ENCODE peak calls at places on chromosomes 5 and 9, in six cellular contexts. One of them, this sample, is unnamed.

GRCh38 chr5:137101544-137101943 is 397.6 kb downstream of the SPOCK1 start:
- DNase-seq in GM23248: peak
- DNase-seq in tibial nerve: no peak
- DNase-seq in kidney: no peak
- DNase-seq in stomach: no peak
- DNase-seq in RWPE2: no peak
- DNase-seq in this sample: no peak

GRCh38 chr5:149129181-149129580 is 12.1 kb upstream of the ABLIM3 start:
- DNase-seq in GM23248: peak
- DNase-seq in tibial nerve: no peak
- DNase-seq in kidney: no peak
- DNase-seq in stomach: no peak
- DNase-seq in RWPE2: no peak
- DNase-seq in this sample: no peak

GRCh38 chr5:155004138-155004744 is 9.3 kb upstream of the KIF4B start:
- DNase-seq in GM23248: peak
- DNase-seq in tibial nerve: no peak
- DNase-seq in kidney: no peak
- DNase-seq in stomach: peak
- DNase-seq in RWPE2: no peak
- DNase-seq in this sample: peak

GRCh38 chr5:109611505-109611904 is 78.2 kb upstream of the MAN2A1 start:
- DNase-seq in GM23248: no peak
- DNase-seq in tibial nerve: no peak
- DNase-seq in kidney: no peak
- DNase-seq in stomach: no peak
- DNase-seq in RWPE2: no peak
- DNase-seq in this sample: no peak

GRCh38 chr5:56155992-56156584 is 77.0 kb downstream of the ANKRD55 start:
- DNase-seq in GM23248: no peak
- DNase-seq in tibial nerve: no peak
- DNase-seq in kidney: no peak
- DNase-seq in stomach: no peak
- DNase-seq in RWPE2: no peak
- DNase-seq in this sample: no peak

GRCh38 chr9:136597141-136597885 is 51.5 kb upstream of the NOTCH1 start:
- DNase-seq in GM23248: no peak
- DNase-seq in tibial nerve: no peak
- DNase-seq in kidney: peak
- DNase-seq in stomach: no peak
- DNase-seq in RWPE2: no peak
- DNase-seq in this sample: no peak

GRCh38 chr9:3371842-3372241 is 154.0 kb downstream of the RFX3 start:
- DNase-seq in GM23248: no peak
- DNase-seq in tibial nerve: no peak
- DNase-seq in kidney: no peak
- DNase-seq in stomach: no peak
- DNase-seq in RWPE2: no peak
- DNase-seq in this sample: no peak

GRCh38 chr5:72234265-72234700 is 85.8 kb downstream of the MRPS27 start:
- DNase-seq in GM23248: peak
- DNase-seq in tibial nerve: no peak
- DNase-seq in kidney: no peak
- DNase-seq in stomach: no peak
- DNase-seq in RWPE2: no peak
- DNase-seq in this sample: no peak

GRCh38 chr9:135821733-135822382 is 85.5 kb downstream of the CAMSAP1 start:
- DNase-seq in GM23248: no peak
- DNase-seq in tibial nerve: no peak
- DNase-seq in kidney: no peak
- DNase-seq in stomach: peak
- DNase-seq in RWPE2: no peak
- DNase-seq in this sample: no peak

GRCh38 chr9:74463825-74464224 is 33.3 kb upstream of the RORB start:
- DNase-seq in GM23248: no peak
- DNase-seq in tibial nerve: no peak
- DNase-seq in kidney: no peak
- DNase-seq in stomach: no peak
- DNase-seq in RWPE2: no peak
- DNase-seq in this sample: no peak

GRCh38 chr5:54701179-54701578 is 183.6 kb downstream of the SNX18 start:
- DNase-seq in GM23248: peak
- DNase-seq in tibial nerve: no peak
- DNase-seq in kidney: peak
- DNase-seq in stomach: no peak
- DNase-seq in RWPE2: peak
- DNase-seq in this sample: no peak

GRCh38 chr9:130883479-130883878 is 13.1 kb downstream of the QRFP start:
- DNase-seq in GM23248: no peak
- DNase-seq in tibial nerve: no peak
- DNase-seq in kidney: peak
- DNase-seq in stomach: no peak
- DNase-seq in RWPE2: no peak
- DNase-seq in this sample: no peak

GRCh38 chr9:121053544-121053943 is 3.5 kb upstream of the C5 start:
- DNase-seq in GM23248: no peak
- DNase-seq in tibial nerve: no peak
- DNase-seq in kidney: no peak
- DNase-seq in stomach: no peak
- DNase-seq in RWPE2: no peak
- DNase-seq in this sample: no peak

GRCh38 chr9:27847818-27848217 is 274.5 kb upstream of the C9orf72 start:
- DNase-seq in GM23248: no peak
- DNase-seq in tibial nerve: no peak
- DNase-seq in kidney: no peak
- DNase-seq in stomach: no peak
- DNase-seq in RWPE2: no peak
- DNase-seq in this sample: no peak
- H3K27ac ChIP-seq in GM23248: no peak
- H3K27ac ChIP-seq in tibial nerve: no peak
- H3K27ac ChIP-seq in kidney: no peak
- H3K27ac ChIP-seq in stomach: no peak
- H3K27ac ChIP-seq in RWPE2: no peak
- H3K27ac ChIP-seq in this sample: no peak

DNA sequence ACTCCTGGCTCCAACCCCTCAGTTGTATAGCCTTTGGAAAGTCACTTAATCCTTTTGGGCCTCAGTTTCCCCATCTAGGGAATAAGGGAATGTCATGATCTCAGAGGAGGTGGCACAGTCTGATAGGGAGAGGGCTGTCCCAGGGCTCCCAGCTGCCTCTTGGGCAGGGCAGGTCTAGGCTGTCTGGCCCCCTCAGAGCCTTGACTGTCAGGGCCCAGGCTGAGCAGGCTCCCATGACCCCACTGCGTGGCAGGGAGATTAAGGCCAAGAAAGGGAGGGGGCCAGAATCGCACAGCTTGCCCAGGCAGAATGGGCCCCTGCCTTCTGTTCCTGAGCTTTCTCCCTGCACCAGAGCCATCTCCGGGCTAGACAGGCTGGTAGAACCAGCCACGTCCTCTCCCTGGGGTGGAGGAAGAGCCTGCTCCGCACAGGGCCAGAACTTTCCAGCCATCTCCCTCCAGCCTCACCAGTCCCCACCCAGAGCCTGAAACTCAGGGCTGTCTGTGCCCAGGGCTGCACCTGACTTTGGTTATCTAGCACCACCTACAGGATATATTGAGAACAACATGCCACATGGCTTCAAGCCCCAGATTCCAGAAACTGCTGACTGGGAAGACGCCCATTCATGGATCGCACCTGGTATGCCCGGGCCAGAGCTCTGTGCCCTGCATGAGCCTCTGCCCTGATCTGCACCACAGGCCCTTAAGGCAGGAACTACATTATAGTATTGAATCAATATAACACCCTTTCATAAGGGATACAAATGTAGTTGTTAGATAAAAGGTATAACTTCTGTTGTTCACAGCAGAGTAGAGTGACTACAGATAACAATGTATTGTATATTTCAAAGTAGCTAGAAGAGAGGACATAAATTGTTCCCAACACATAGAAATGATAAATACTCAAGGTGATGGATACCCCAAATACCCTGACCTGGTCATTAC is 32.0 kb downstream of the NAIF1 start:
- DNase-seq in GM23248: peak
- DNase-seq in tibial nerve: peak
- DNase-seq in kidney: peak
- DNase-seq in stomach: peak
- DNase-seq in RWPE2: peak
- DNase-seq in this sample: no peak
- H3K27ac ChIP-seq in GM23248: no peak
- H3K27ac ChIP-seq in tibial nerve: peak
- H3K27ac ChIP-seq in kidney: no peak
- H3K27ac ChIP-seq in stomach: no peak
- H3K27ac ChIP-seq in RWPE2: no peak
- H3K27ac ChIP-seq in this sample: peak

DNA sequence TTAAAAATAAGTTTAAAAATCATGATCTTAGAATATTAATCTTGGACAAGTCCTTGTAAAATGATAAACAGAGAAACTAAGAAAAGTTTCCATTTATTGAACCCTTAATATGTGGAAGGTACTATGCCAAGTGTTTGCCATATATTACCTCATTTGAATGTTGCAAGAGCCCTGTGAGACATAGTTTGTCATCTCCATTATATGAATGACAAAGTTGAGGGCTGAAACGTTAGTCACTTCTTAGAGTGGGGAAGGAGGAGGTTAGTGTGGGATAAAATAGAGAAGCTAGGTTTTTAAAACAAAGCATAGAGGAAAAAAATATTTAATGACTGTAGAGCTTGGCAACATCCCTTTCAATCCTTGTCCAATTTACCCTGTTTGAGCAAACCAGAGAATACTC is 2.0 kb downstream of the TNC start:
- DNase-seq in GM23248: peak
- DNase-seq in tibial nerve: no peak
- DNase-seq in kidney: no peak
- DNase-seq in stomach: no peak
- DNase-seq in RWPE2: no peak
- DNase-seq in this sample: no peak
- H3K27ac ChIP-seq in GM23248: peak
- H3K27ac ChIP-seq in tibial nerve: no peak
- H3K27ac ChIP-seq in kidney: no peak
- H3K27ac ChIP-seq in stomach: peak
- H3K27ac ChIP-seq in RWPE2: peak
- H3K27ac ChIP-seq in this sample: no peak

GRCh38 chr9:34665109-34665380 is 2.6 kb upstream of the CCL27 start:
- DNase-seq in GM23248: no peak
- DNase-seq in tibial nerve: no peak
- DNase-seq in kidney: no peak
- DNase-seq in stomach: no peak
- DNase-seq in RWPE2: peak
- DNase-seq in this sample: no peak
- H3K27ac ChIP-seq in GM23248: peak
- H3K27ac ChIP-seq in tibial nerve: peak
- H3K27ac ChIP-seq in kidney: peak
- H3K27ac ChIP-seq in stomach: peak
- H3K27ac ChIP-seq in RWPE2: peak
- H3K27ac ChIP-seq in this sample: peak

GRCh38 chr9:91810286-91810905 is 139.6 kb downstream of the ROR2 start:
- DNase-seq in GM23248: no peak
- DNase-seq in tibial nerve: no peak
- DNase-seq in kidney: no peak
- DNase-seq in stomach: no peak
- DNase-seq in RWPE2: no peak
- DNase-seq in this sample: no peak
- H3K27ac ChIP-seq in GM23248: no peak
- H3K27ac ChIP-seq in tibial nerve: no peak
- H3K27ac ChIP-seq in kidney: no peak
- H3K27ac ChIP-seq in stomach: no peak
- H3K27ac ChIP-seq in RWPE2: no peak
- H3K27ac ChIP-seq in this sample: no peak

DNA sequence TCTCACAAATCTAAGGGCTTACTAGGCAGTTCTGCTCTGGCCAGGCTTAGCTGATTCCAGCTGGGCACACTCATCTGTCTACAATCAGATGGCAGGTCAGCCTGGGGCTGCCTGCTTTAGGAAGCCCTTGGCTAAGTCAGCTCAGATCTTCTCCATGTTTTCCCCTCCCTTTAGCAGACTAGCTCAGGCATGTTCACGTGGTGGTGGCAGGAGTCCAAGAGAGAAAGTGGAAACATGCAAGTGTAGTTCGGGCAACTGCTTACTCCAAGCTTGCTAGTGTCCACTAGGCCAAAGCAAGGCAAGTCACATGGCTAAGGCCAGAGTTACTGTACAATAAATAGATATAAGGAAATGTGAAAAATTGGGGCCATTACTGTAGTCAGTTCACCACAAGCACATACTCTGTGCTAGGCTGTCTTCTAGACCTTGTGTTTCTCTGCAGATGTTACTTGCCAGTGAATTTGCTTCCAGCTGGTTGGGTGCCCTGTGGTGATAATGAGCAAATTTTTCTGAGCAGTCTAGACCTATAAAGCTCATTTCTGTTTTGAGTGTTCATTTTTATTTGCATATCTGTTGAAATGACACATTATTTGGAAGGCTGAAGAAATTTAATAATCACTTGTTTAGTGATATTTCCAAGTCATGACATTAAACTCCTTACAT is 38.3 kb downstream of the RECK start:
- DNase-seq in GM23248: peak
- DNase-seq in tibial nerve: peak
- DNase-seq in kidney: peak
- DNase-seq in stomach: peak
- DNase-seq in RWPE2: peak
- DNase-seq in this sample: peak
- H3K27ac ChIP-seq in GM23248: peak
- H3K27ac ChIP-seq in tibial nerve: no peak
- H3K27ac ChIP-seq in kidney: no peak
- H3K27ac ChIP-seq in stomach: no peak
- H3K27ac ChIP-seq in RWPE2: peak
- H3K27ac ChIP-seq in this sample: no peak

GRCh38 chr5:180328296-180329137 is 24.6 kb downstream of the GFPT2 start:
- DNase-seq in GM23248: peak
- DNase-seq in tibial nerve: peak
- DNase-seq in kidney: peak
- DNase-seq in stomach: peak
- DNase-seq in RWPE2: no peak
- DNase-seq in this sample: no peak

GRCh38 chr5:180327166-180327565 is 26.0 kb downstream of the GFPT2 start:
- DNase-seq in GM23248: no peak
- DNase-seq in tibial nerve: no peak
- DNase-seq in kidney: peak
- DNase-seq in stomach: no peak
- DNase-seq in RWPE2: no peak
- DNase-seq in this sample: no peak

GRCh38 chr5:180324633-180324955 is 28.5 kb downstream of the GFPT2 start:
- DNase-seq in GM23248: no peak
- DNase-seq in tibial nerve: no peak
- DNase-seq in kidney: peak
- DNase-seq in stomach: no peak
- DNase-seq in RWPE2: no peak
- DNase-seq in this sample: no peak

GRCh38 chr5:180329138-180329435 is 24.0 kb downstream of the GFPT2 start:
- DNase-seq in GM23248: no peak
- DNase-seq in tibial nerve: no peak
- DNase-seq in kidney: peak
- DNase-seq in stomach: no peak
- DNase-seq in RWPE2: no peak
- DNase-seq in this sample: no peak

GRCh38 chr5:180323929-180324632 is 29.1 kb downstream of the GFPT2 start:
- DNase-seq in GM23248: no peak
- DNase-seq in tibial nerve: no peak
- DNase-seq in kidney: peak
- DNase-seq in stomach: no peak
- DNase-seq in RWPE2: no peak
- DNase-seq in this sample: no peak
- H3K27ac ChIP-seq in GM23248: no peak
- H3K27ac ChIP-seq in tibial nerve: no peak
- H3K27ac ChIP-seq in kidney: no peak
- H3K27ac ChIP-seq in stomach: no peak
- H3K27ac ChIP-seq in RWPE2: no peak
- H3K27ac ChIP-seq in this sample: peak

GRCh38 chr9:37040508-37041127 is 6.5 kb upstream of the PAX5 start:
- DNase-seq in GM23248: no peak
- DNase-seq in tibial nerve: no peak
- DNase-seq in kidney: no peak
- DNase-seq in stomach: no peak
- DNase-seq in RWPE2: no peak
- DNase-seq in this sample: no peak
- H3K27ac ChIP-seq in GM23248: no peak
- H3K27ac ChIP-seq in tibial nerve: no peak
- H3K27ac ChIP-seq in kidney: no peak
- H3K27ac ChIP-seq in stomach: no peak
- H3K27ac ChIP-seq in RWPE2: no peak
- H3K27ac ChIP-seq in this sample: no peak